ENCODE peak calls at places on chromosomes 12 and 14, in seven cellular contexts. S is endothelial cell of umbilical vein, K is PC-3, N is hepatocyte, R is fibroblast of lung, T is GM23338, P is mammary epithelial cell. O is an unnamed sample.

GRCh38 chr12:27964123-27964522 is 8.4 kb downstream of the PTHLH start:
- DNase-seq in S (peak; percentile 15), K (peak; percentile 66), N (no peak), R (peak; percentile 17), T (no peak), P (no peak), O (no peak)

GRCh38 chr14:58082011-58082410 is 70.0 kb downstream of the ARMH4 start:
- DNase-seq in S (no peak), K (peak; percentile 68), N (no peak), R (peak; percentile 15), T (no peak), P (peak; percentile 52), O (no peak)

GRCh38 chr14:32940711-32941667 is 2.3 kb downstream of the NPAS3 start:
- DNase-seq in S (no peak), K (no peak), N (no peak), R (no peak), T (no peak), P (no peak), O (no peak)

GRCh38 chr14:68507544-68508081 is 285.3 kb downstream of the ZFP36L1 start:
- DNase-seq in S (no peak), K (no peak), N (no peak), R (no peak), T (no peak), P (no peak), O (no peak)

GRCh38 chr12:121810833-121811433 is 7.1 kb downstream of the SETD1B start:
- DNase-seq in S (no peak), K (peak; percentile 13), N (no peak), R (no peak), T (no peak), P (no peak), O (no peak)

GRCh38 chr14:28745176-28745575 is 21.4 kb upstream of the FOXG1 start:
- DNase-seq in S (no peak), K (no peak), N (no peak), R (no peak), T (no peak), P (no peak), O (no peak)

GRCh38 chr14:87992349-87992719 is 648 bp downstream of the GALC start:
- DNase-seq in S (no peak), K (no peak), N (no peak), R (peak; percentile 35), T (peak; percentile 50), P (peak; percentile 2), O (no peak)

GRCh38 chr14:104073764-104074163 is 11.7 kb upstream of the ASPG start:
- DNase-seq in S (no peak), K (no peak), N (no peak), R (no peak), T (no peak), P (no peak), O (no peak)

GRCh38 chr12:113142173-113142885 is 6.8 kb upstream of the RASAL1 start:
- DNase-seq in S (no peak), K (no peak), N (no peak), R (no peak), T (no peak), P (no peak), O (no peak)

GRCh38 chr12:55067701-55068100 is 47.9 kb downstream of the NEUROD4 start:
- DNase-seq in S (no peak), K (no peak), N (no peak), R (no peak), T (no peak), P (no peak), O (no peak)

GRCh38 chr12:55686366-55687010 is 21.2 kb downstream of the ITGA7 start:
- DNase-seq in S (no peak), K (no peak), N (no peak), R (no peak), T (no peak), P (no peak), O (no peak)

GRCh38 chr14:95515080-95515489 is 1.4 kb downstream of the SYNE3 start:
- DNase-seq in S (peak; percentile 84), K (no peak), N (peak; percentile 51), R (no peak), T (peak; percentile 61), P (no peak), O (no peak)

GRCh38 chr14:22194669-22195068 is 394.4 kb downstream of the DAD1 start:
- DNase-seq in S (no peak), K (no peak), N (no peak), R (no peak), T (no peak), P (no peak), O (no peak)

GRCh38 chr14:72515779-72516770 is 377.8 kb downstream of the DPF3 start:
- DNase-seq in S (peak; percentile 59), K (peak; percentile 60), N (no peak), R (peak; percentile 28), T (peak; percentile 11), P (no peak), O (no peak)

GRCh38 chr12:126347421-126347820 is 1282.2 kb downstream of the AACS start:
- DNase-seq in S (no peak), K (no peak), N (no peak), R (no peak), T (peak; percentile 42), P (no peak), O (peak; percentile 80)

GRCh38 chr12:96985515-96986362 is 78.7 kb downstream of the NEDD1 start:
- DNase-seq in S (peak; percentile 23), K (peak; percentile 62), N (peak; percentile 49), R (no peak), T (peak; percentile 74), P (no peak), O (peak; percentile 82)

GRCh38 chr12:132904718-132905328 is 17.4 kb upstream of the CHFR start:
- DNase-seq in S (peak; percentile 38), K (peak; percentile 73), N (peak; percentile 48), R (peak; percentile 46), T (peak; percentile 88), P (peak; percentile 25), O (peak; percentile 75)

GRCh38 chr14:67424539-67424938 is 12.6 kb upstream of the PLEK2 start:
- DNase-seq in S (no peak), K (no peak), N (no peak), R (no peak), T (no peak), P (no peak), O (no peak)

GRCh38 chr12:85587158-85587557 is 249.1 kb downstream of the RASSF9 start:
- DNase-seq in S (no peak), K (no peak), N (no peak), R (no peak), T (no peak), P (no peak), O (no peak)

GRCh38 chr14:80414080-80414479 is 202.8 kb upstream of the DIO2 start:
- DNase-seq in S (no peak), K (no peak), N (no peak), R (no peak), T (no peak), P (no peak), O (no peak)

GRCh38 chr12:50579757-50580267 is 75.0 kb downstream of the DIP2B start:
- DNase-seq in S (no peak), K (peak; percentile 82), N (no peak), R (no peak), T (no peak), P (peak; percentile 82), O (no peak)

GRCh38 chr14:68982581-68982980 is 3.5 kb upstream of the ACTN1 start:
- DNase-seq in S (no peak), K (no peak), N (no peak), R (peak; percentile 57), T (no peak), P (no peak), O (no peak)

GRCh38 chr14:34046799-34047520 is 96.1 kb upstream of the EGLN3 start:
- DNase-seq in S (no peak), K (no peak), N (no peak), R (no peak), T (no peak), P (no peak), O (no peak)

GRCh38 chr12:12336049-12336411 is 14.0 kb downstream of the MANSC1 start:
- DNase-seq in S (peak; percentile 39), K (no peak), N (peak; percentile 55), R (no peak), T (no peak), P (peak; percentile 30), O (no peak)
- H2AFZ ChIP-seq in S (no peak overlapping the region), K (no peak overlapping the region), N (no peak overlapping the region), R (no peak overlapping the region), T (no peak overlapping the region), P (no peak overlapping the region), O (no peak overlapping the region)

GRCh38 chr12:54033106-54033979 is 493 bp downstream of the HOXC5 start:
- DNase-seq in S (no peak), K (peak; percentile 64), N (peak; percentile 84), R (no peak), T (peak; percentile 47), P (peak; percentile 47), O (no peak)

GRCh38 chr12:54032220-54032619 is 630 bp upstream of the HOXC5 start:
- DNase-seq in S (no peak), K (no peak), N (no peak), R (no peak), T (no peak), P (no peak), O (no peak)

GRCh38 chr12:54030889-54031860 is 1.7 kb upstream of the HOXC5 start:
- DNase-seq in S (no peak), K (no peak), N (peak; percentile 74), R (peak; percentile 32), T (peak; percentile 79), P (no peak), O (no peak)

GRCh38 chr12:54033980-54034783 is 1.3 kb downstream of the HOXC5 start:
- DNase-seq in S (no peak), K (no peak), N (no peak), R (no peak), T (peak; percentile 58), P (no peak), O (no peak)

GRCh38 chr12:54032627-54033100 is at the start of gene HOXC5:
- DNase-seq in S (peak; percentile 37), K (peak; percentile 84), N (peak; percentile 86), R (peak; percentile 74), T (peak; percentile 94), P (peak; percentile 53), O (peak; percentile 68)
- TF ChIP-seq EZH2 in S (no peak), K (no peak), N (no peak), R (no peak), T (peak; percentile 86), P (no peak), O (no peak)

GRCh38 chr12:40106202-40106533 is 287 bp upstream of the SLC2A13 start:
- DNase-seq in S (no peak), K (no peak), N (no peak), R (no peak), T (no peak), P (no peak), O (no peak)
- H2AFZ ChIP-seq in S (peak overlapping the region; percentile 43), K (peak overlapping the region; percentile 95), N (no peak overlapping the region), R (peak overlapping the region; percentile 84), T (peak overlapping the region; percentile 92), P (peak overlapping the region; percentile 95), O (peak overlapping the region; percentile 97)

DNA sequence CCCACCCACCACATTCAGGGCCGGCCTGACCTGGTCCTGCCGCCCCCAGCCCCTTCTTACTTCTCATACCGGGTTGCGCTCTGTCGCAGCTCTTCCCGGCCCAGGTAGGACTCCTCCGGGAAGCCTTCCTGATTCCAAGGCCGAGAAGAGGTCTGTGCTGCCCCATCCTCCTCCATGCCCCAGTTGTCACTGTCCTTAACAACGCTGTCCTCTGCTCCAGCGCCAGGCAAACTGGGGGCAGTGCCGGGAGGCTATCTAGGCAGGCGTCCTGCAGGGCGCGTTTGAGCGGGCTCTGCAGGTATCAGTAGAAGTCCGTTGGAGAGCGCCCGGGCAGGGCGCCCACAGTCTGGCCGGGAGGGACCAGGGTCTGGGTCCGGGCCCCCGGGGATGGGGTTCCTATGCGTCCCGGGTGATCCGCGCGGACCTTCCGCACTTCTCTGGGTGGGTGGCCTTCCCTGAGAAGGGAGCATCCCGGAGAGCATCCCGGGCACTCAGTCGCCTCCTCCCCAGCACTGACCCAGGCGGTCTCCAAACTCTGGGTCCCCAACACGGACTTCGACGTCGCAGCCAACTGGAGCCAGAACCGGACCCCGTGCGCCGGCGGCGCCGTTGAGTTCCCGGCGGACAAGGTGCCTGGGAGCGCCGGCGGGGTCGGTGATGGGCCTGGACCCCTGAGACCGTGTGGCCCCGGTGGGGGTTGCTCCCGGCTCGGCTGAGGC is 897 bp downstream of the AMN start:
- DNase-seq in S (no peak), K (no peak), N (peak; percentile 42), R (no peak), T (peak; percentile 50), P (no peak), O (no peak)
- TF ChIP-seq EZH2 in S (peak; percentile 97), K (no peak), N (peak; percentile 71), R (peak; percentile 94), T (peak; percentile 62), P (peak; percentile 85), O (peak; percentile 86)